ENCODE peak calls at places on chromosomes 6 and 20, in eight cellular contexts. One of them, this sample, is unnamed.

GRCh38 chr6:25172819-25173218 is 106.4 kb upstream of the CARMIL1 start:
- DNase-seq in HFFc6: peak; percentile 90
- DNase-seq in stimulated activated naive CD8-positive, alpha-beta T cell treated with anti-CD3 and anti-CD28 coated beads, Interleukin-15, Interleukin-2, amounts not matched to agents 100 U/mL and 50 U/mL, for 24 hours: no peak
- DNase-seq in NCI-H1105: no peak
- DNase-seq in BE2C: no peak
- DNase-seq in SJSA1: peak; percentile 79
- DNase-seq in fibroblast of mammary gland: peak; percentile 93
- DNase-seq in iris pigment epithelial cell: peak; percentile 97
- DNase-seq in this sample: peak; percentile 92

GRCh38 chr20:37897008-37897548 is 5.8 kb upstream of the VSTM2L start:
- DNase-seq in HFFc6: no peak
- DNase-seq in stimulated activated naive CD8-positive, alpha-beta T cell treated with anti-CD3 and anti-CD28 coated beads, Interleukin-15, Interleukin-2, amounts not matched to agents 100 U/mL and 50 U/mL, for 24 hours: no peak
- DNase-seq in NCI-H1105: no peak
- DNase-seq in BE2C: peak; percentile 73
- DNase-seq in SJSA1: peak; percentile 69
- DNase-seq in fibroblast of mammary gland: no peak
- DNase-seq in iris pigment epithelial cell: no peak
- DNase-seq in this sample: no peak

GRCh38 chr6:158941246-158941645 is 58.8 kb downstream of the RSPH3 start:
- DNase-seq in HFFc6: no peak
- DNase-seq in stimulated activated naive CD8-positive, alpha-beta T cell treated with anti-CD3 and anti-CD28 coated beads, Interleukin-15, Interleukin-2, amounts not matched to agents 100 U/mL and 50 U/mL, for 24 hours: no peak
- DNase-seq in NCI-H1105: no peak
- DNase-seq in BE2C: no peak
- DNase-seq in SJSA1: no peak
- DNase-seq in fibroblast of mammary gland: no peak
- DNase-seq in iris pigment epithelial cell: no peak
- DNase-seq in this sample: no peak

GRCh38 chr20:23126281-23127061 is 40.3 kb upstream of the CD93 start:
- DNase-seq in HFFc6: no peak
- DNase-seq in stimulated activated naive CD8-positive, alpha-beta T cell treated with anti-CD3 and anti-CD28 coated beads, Interleukin-15, Interleukin-2, amounts not matched to agents 100 U/mL and 50 U/mL, for 24 hours: no peak
- DNase-seq in NCI-H1105: no peak
- DNase-seq in BE2C: no peak
- DNase-seq in SJSA1: no peak
- DNase-seq in fibroblast of mammary gland: no peak
- DNase-seq in iris pigment epithelial cell: no peak
- DNase-seq in this sample: no peak

GRCh38 chr6:26045046-26045938 is 41.9 kb upstream of the HFE start:
- DNase-seq in HFFc6: peak; percentile 98
- DNase-seq in stimulated activated naive CD8-positive, alpha-beta T cell treated with anti-CD3 and anti-CD28 coated beads, Interleukin-15, Interleukin-2, amounts not matched to agents 100 U/mL and 50 U/mL, for 24 hours: peak; percentile 77
- DNase-seq in NCI-H1105: peak; percentile 93
- DNase-seq in BE2C: peak; percentile 85
- DNase-seq in SJSA1: peak; percentile 84
- DNase-seq in fibroblast of mammary gland: peak; percentile 95
- DNase-seq in iris pigment epithelial cell: peak; percentile 93
- DNase-seq in this sample: peak; percentile 92

GRCh38 chr20:35643045-35643444 is 21.7 kb downstream of the CPNE1 start:
- DNase-seq in HFFc6: no peak
- DNase-seq in stimulated activated naive CD8-positive, alpha-beta T cell treated with anti-CD3 and anti-CD28 coated beads, Interleukin-15, Interleukin-2, amounts not matched to agents 100 U/mL and 50 U/mL, for 24 hours: no peak
- DNase-seq in NCI-H1105: no peak
- DNase-seq in BE2C: no peak
- DNase-seq in SJSA1: no peak
- DNase-seq in fibroblast of mammary gland: no peak
- DNase-seq in iris pigment epithelial cell: no peak
- DNase-seq in this sample: no peak

GRCh38 chr6:95593025-95593424 is 15.7 kb downstream of the MANEA start:
- DNase-seq in HFFc6: no peak
- DNase-seq in stimulated activated naive CD8-positive, alpha-beta T cell treated with anti-CD3 and anti-CD28 coated beads, Interleukin-15, Interleukin-2, amounts not matched to agents 100 U/mL and 50 U/mL, for 24 hours: no peak
- DNase-seq in NCI-H1105: peak; percentile 31
- DNase-seq in BE2C: no peak
- DNase-seq in SJSA1: no peak
- DNase-seq in fibroblast of mammary gland: no peak
- DNase-seq in iris pigment epithelial cell: no peak
- DNase-seq in this sample: no peak

GRCh38 chr20:62860924-62861691 is 514 bp downstream of the TCFL5 start:
- DNase-seq in HFFc6: no peak
- DNase-seq in stimulated activated naive CD8-positive, alpha-beta T cell treated with anti-CD3 and anti-CD28 coated beads, Interleukin-15, Interleukin-2, amounts not matched to agents 100 U/mL and 50 U/mL, for 24 hours: peak; percentile 45
- DNase-seq in NCI-H1105: no peak
- DNase-seq in BE2C: no peak
- DNase-seq in SJSA1: no peak
- DNase-seq in fibroblast of mammary gland: no peak
- DNase-seq in iris pigment epithelial cell: peak; percentile 36
- DNase-seq in this sample: no peak

GRCh38 chr6:71072508-71072907 is 115.6 kb upstream of the B3GAT2 start:
- DNase-seq in HFFc6: no peak
- DNase-seq in stimulated activated naive CD8-positive, alpha-beta T cell treated with anti-CD3 and anti-CD28 coated beads, Interleukin-15, Interleukin-2, amounts not matched to agents 100 U/mL and 50 U/mL, for 24 hours: no peak
- DNase-seq in NCI-H1105: no peak
- DNase-seq in BE2C: no peak
- DNase-seq in SJSA1: no peak
- DNase-seq in fibroblast of mammary gland: peak; percentile 69
- DNase-seq in iris pigment epithelial cell: peak; percentile 50
- DNase-seq in this sample: peak; percentile 3

GRCh38 chr6:109342564-109342963 is 39.7 kb downstream of the CD164 start:
- DNase-seq in HFFc6: peak; percentile 10
- DNase-seq in stimulated activated naive CD8-positive, alpha-beta T cell treated with anti-CD3 and anti-CD28 coated beads, Interleukin-15, Interleukin-2, amounts not matched to agents 100 U/mL and 50 U/mL, for 24 hours: no peak
- DNase-seq in NCI-H1105: no peak
- DNase-seq in BE2C: no peak
- DNase-seq in SJSA1: no peak
- DNase-seq in fibroblast of mammary gland: no peak
- DNase-seq in iris pigment epithelial cell: no peak
- DNase-seq in this sample: no peak

GRCh38 chr6:136469154-136469553 is 81.1 kb downstream of the MAP7 start:
- DNase-seq in HFFc6: no peak
- DNase-seq in stimulated activated naive CD8-positive, alpha-beta T cell treated with anti-CD3 and anti-CD28 coated beads, Interleukin-15, Interleukin-2, amounts not matched to agents 100 U/mL and 50 U/mL, for 24 hours: no peak
- DNase-seq in NCI-H1105: no peak
- DNase-seq in BE2C: no peak
- DNase-seq in SJSA1: no peak
- DNase-seq in fibroblast of mammary gland: no peak
- DNase-seq in iris pigment epithelial cell: no peak
- DNase-seq in this sample: no peak

GRCh38 chr20:38965264-38965663 is 3.1 kb downstream of the DHX35 start:
- DNase-seq in HFFc6: no peak
- DNase-seq in stimulated activated naive CD8-positive, alpha-beta T cell treated with anti-CD3 and anti-CD28 coated beads, Interleukin-15, Interleukin-2, amounts not matched to agents 100 U/mL and 50 U/mL, for 24 hours: no peak
- DNase-seq in NCI-H1105: no peak
- DNase-seq in BE2C: no peak
- DNase-seq in SJSA1: no peak
- DNase-seq in fibroblast of mammary gland: no peak
- DNase-seq in iris pigment epithelial cell: no peak
- DNase-seq in this sample: no peak

GRCh38 chr6:45791181-45791580 is 224.5 kb downstream of the CLIC5 start:
- DNase-seq in HFFc6: peak; percentile 15
- DNase-seq in stimulated activated naive CD8-positive, alpha-beta T cell treated with anti-CD3 and anti-CD28 coated beads, Interleukin-15, Interleukin-2, amounts not matched to agents 100 U/mL and 50 U/mL, for 24 hours: no peak
- DNase-seq in NCI-H1105: no peak
- DNase-seq in BE2C: no peak
- DNase-seq in SJSA1: no peak
- DNase-seq in fibroblast of mammary gland: peak; percentile 39
- DNase-seq in iris pigment epithelial cell: peak; percentile 54
- DNase-seq in this sample: peak; percentile 54

GRCh38 chr6:51675551-51676275 is 411.7 kb downstream of the PKHD1 start:
- DNase-seq in HFFc6: no peak
- DNase-seq in stimulated activated naive CD8-positive, alpha-beta T cell treated with anti-CD3 and anti-CD28 coated beads, Interleukin-15, Interleukin-2, amounts not matched to agents 100 U/mL and 50 U/mL, for 24 hours: no peak
- DNase-seq in NCI-H1105: no peak
- DNase-seq in BE2C: peak; percentile 74
- DNase-seq in SJSA1: no peak
- DNase-seq in fibroblast of mammary gland: no peak
- DNase-seq in iris pigment epithelial cell: no peak
- DNase-seq in this sample: no peak

GRCh38 chr20:327946-328563 is 2.7 kb downstream of the SOX12 start:
- DNase-seq in HFFc6: no peak
- DNase-seq in stimulated activated naive CD8-positive, alpha-beta T cell treated with anti-CD3 and anti-CD28 coated beads, Interleukin-15, Interleukin-2, amounts not matched to agents 100 U/mL and 50 U/mL, for 24 hours: no peak
- DNase-seq in NCI-H1105: no peak
- DNase-seq in BE2C: no peak
- DNase-seq in SJSA1: no peak
- DNase-seq in fibroblast of mammary gland: peak; percentile 35
- DNase-seq in iris pigment epithelial cell: no peak
- DNase-seq in this sample: no peak

GRCh38 chr6:96913621-96914020 is 10.9 kb upstream of the KLHL32 start:
- DNase-seq in HFFc6: no peak
- DNase-seq in stimulated activated naive CD8-positive, alpha-beta T cell treated with anti-CD3 and anti-CD28 coated beads, Interleukin-15, Interleukin-2, amounts not matched to agents 100 U/mL and 50 U/mL, for 24 hours: no peak
- DNase-seq in NCI-H1105: no peak
- DNase-seq in BE2C: no peak
- DNase-seq in SJSA1: no peak
- DNase-seq in fibroblast of mammary gland: no peak
- DNase-seq in iris pigment epithelial cell: no peak
- DNase-seq in this sample: no peak

GRCh38 chr6:97081010-97081573 is 156.6 kb downstream of the KLHL32 start:
- DNase-seq in HFFc6: no peak
- DNase-seq in stimulated activated naive CD8-positive, alpha-beta T cell treated with anti-CD3 and anti-CD28 coated beads, Interleukin-15, Interleukin-2, amounts not matched to agents 100 U/mL and 50 U/mL, for 24 hours: no peak
- DNase-seq in NCI-H1105: no peak
- DNase-seq in BE2C: no peak
- DNase-seq in SJSA1: no peak
- DNase-seq in fibroblast of mammary gland: no peak
- DNase-seq in iris pigment epithelial cell: no peak
- DNase-seq in this sample: no peak

GRCh38 chr20:11986954-11987353 is 69.3 kb downstream of the BTBD3 start:
- DNase-seq in HFFc6: no peak
- DNase-seq in stimulated activated naive CD8-positive, alpha-beta T cell treated with anti-CD3 and anti-CD28 coated beads, Interleukin-15, Interleukin-2, amounts not matched to agents 100 U/mL and 50 U/mL, for 24 hours: no peak
- DNase-seq in NCI-H1105: no peak
- DNase-seq in BE2C: no peak
- DNase-seq in SJSA1: no peak
- DNase-seq in fibroblast of mammary gland: no peak
- DNase-seq in iris pigment epithelial cell: no peak
- DNase-seq in this sample: no peak

GRCh38 chr6:15870354-15871043 is 207.7 kb upstream of the DTNBP1 start:
- DNase-seq in HFFc6: no peak
- DNase-seq in stimulated activated naive CD8-positive, alpha-beta T cell treated with anti-CD3 and anti-CD28 coated beads, Interleukin-15, Interleukin-2, amounts not matched to agents 100 U/mL and 50 U/mL, for 24 hours: no peak
- DNase-seq in NCI-H1105: no peak
- DNase-seq in BE2C: peak; percentile 23
- DNase-seq in SJSA1: no peak
- DNase-seq in fibroblast of mammary gland: peak; percentile 66
- DNase-seq in iris pigment epithelial cell: peak; percentile 41
- DNase-seq in this sample: peak; percentile 84

GRCh38 chr20:3654326-3655031 is 8.7 kb downstream of the GFRA4 start:
- DNase-seq in HFFc6: no peak
- DNase-seq in stimulated activated naive CD8-positive, alpha-beta T cell treated with anti-CD3 and anti-CD28 coated beads, Interleukin-15, Interleukin-2, amounts not matched to agents 100 U/mL and 50 U/mL, for 24 hours: no peak
- DNase-seq in NCI-H1105: no peak
- DNase-seq in BE2C: peak; percentile 43
- DNase-seq in SJSA1: no peak
- DNase-seq in fibroblast of mammary gland: no peak
- DNase-seq in iris pigment epithelial cell: no peak
- DNase-seq in this sample: no peak

GRCh38 chr6:55675936-55676335 is 96.9 kb upstream of the HMGCLL1 start:
- DNase-seq in HFFc6: no peak
- DNase-seq in stimulated activated naive CD8-positive, alpha-beta T cell treated with anti-CD3 and anti-CD28 coated beads, Interleukin-15, Interleukin-2, amounts not matched to agents 100 U/mL and 50 U/mL, for 24 hours: no peak
- DNase-seq in NCI-H1105: no peak
- DNase-seq in BE2C: no peak
- DNase-seq in SJSA1: no peak
- DNase-seq in fibroblast of mammary gland: no peak
- DNase-seq in iris pigment epithelial cell: no peak
- DNase-seq in this sample: no peak

GRCh38 chr6:129419324-129419723 is 290.7 kb downstream of the ARHGAP18 start:
- DNase-seq in HFFc6: no peak
- DNase-seq in stimulated activated naive CD8-positive, alpha-beta T cell treated with anti-CD3 and anti-CD28 coated beads, Interleukin-15, Interleukin-2, amounts not matched to agents 100 U/mL and 50 U/mL, for 24 hours: no peak
- DNase-seq in NCI-H1105: no peak
- DNase-seq in BE2C: no peak
- DNase-seq in SJSA1: no peak
- DNase-seq in fibroblast of mammary gland: no peak
- DNase-seq in iris pigment epithelial cell: no peak
- DNase-seq in this sample: no peak

GRCh38 chr6:33815854-33816253 is 12.1 kb upstream of the MLN start:
- DNase-seq in HFFc6: no peak
- DNase-seq in stimulated activated naive CD8-positive, alpha-beta T cell treated with anti-CD3 and anti-CD28 coated beads, Interleukin-15, Interleukin-2, amounts not matched to agents 100 U/mL and 50 U/mL, for 24 hours: no peak
- DNase-seq in NCI-H1105: peak; percentile 17
- DNase-seq in BE2C: peak; percentile 74
- DNase-seq in SJSA1: no peak
- DNase-seq in fibroblast of mammary gland: peak; percentile 18
- DNase-seq in iris pigment epithelial cell: peak; percentile 43
- DNase-seq in this sample: peak; percentile 21

GRCh38 chr6:3297909-3298308 is 39.2 kb downstream of the PSMG4 start:
- DNase-seq in HFFc6: no peak
- DNase-seq in stimulated activated naive CD8-positive, alpha-beta T cell treated with anti-CD3 and anti-CD28 coated beads, Interleukin-15, Interleukin-2, amounts not matched to agents 100 U/mL and 50 U/mL, for 24 hours: no peak
- DNase-seq in NCI-H1105: no peak
- DNase-seq in BE2C: no peak
- DNase-seq in SJSA1: no peak
- DNase-seq in fibroblast of mammary gland: no peak
- DNase-seq in iris pigment epithelial cell: no peak
- DNase-seq in this sample: no peak

GRCh38 chr6:37205189-37205996 is 35.4 kb downstream of the PIM1 start:
- DNase-seq in HFFc6: no peak
- DNase-seq in stimulated activated naive CD8-positive, alpha-beta T cell treated with anti-CD3 and anti-CD28 coated beads, Interleukin-15, Interleukin-2, amounts not matched to agents 100 U/mL and 50 U/mL, for 24 hours: peak; percentile 51
- DNase-seq in NCI-H1105: no peak
- DNase-seq in BE2C: no peak
- DNase-seq in SJSA1: no peak
- DNase-seq in fibroblast of mammary gland: no peak
- DNase-seq in iris pigment epithelial cell: no peak
- DNase-seq in this sample: no peak

GRCh38 chr6:118899948-118900347 is 6.0 kb downstream of the ASF1A start:
- DNase-seq in HFFc6: no peak
- DNase-seq in stimulated activated naive CD8-positive, alpha-beta T cell treated with anti-CD3 and anti-CD28 coated beads, Interleukin-15, Interleukin-2, amounts not matched to agents 100 U/mL and 50 U/mL, for 24 hours: no peak
- DNase-seq in NCI-H1105: no peak
- DNase-seq in BE2C: no peak
- DNase-seq in SJSA1: no peak
- DNase-seq in fibroblast of mammary gland: no peak
- DNase-seq in iris pigment epithelial cell: no peak
- DNase-seq in this sample: no peak

GRCh38 chr6:98787401-98787800 is 47.0 kb upstream of the POU3F2 start:
- DNase-seq in HFFc6: no peak
- DNase-seq in stimulated activated naive CD8-positive, alpha-beta T cell treated with anti-CD3 and anti-CD28 coated beads, Interleukin-15, Interleukin-2, amounts not matched to agents 100 U/mL and 50 U/mL, for 24 hours: no peak
- DNase-seq in NCI-H1105: peak; percentile 97
- DNase-seq in BE2C: no peak
- DNase-seq in SJSA1: no peak
- DNase-seq in fibroblast of mammary gland: no peak
- DNase-seq in iris pigment epithelial cell: no peak
- DNase-seq in this sample: no peak

GRCh38 chr20:10253750-10254149 is 35.1 kb downstream of the SNAP25 start:
- DNase-seq in HFFc6: no peak
- DNase-seq in stimulated activated naive CD8-positive, alpha-beta T cell treated with anti-CD3 and anti-CD28 coated beads, Interleukin-15, Interleukin-2, amounts not matched to agents 100 U/mL and 50 U/mL, for 24 hours: peak; percentile 2
- DNase-seq in NCI-H1105: no peak
- DNase-seq in BE2C: no peak
- DNase-seq in SJSA1: no peak
- DNase-seq in fibroblast of mammary gland: no peak
- DNase-seq in iris pigment epithelial cell: no peak
- DNase-seq in this sample: no peak

GRCh38 chr20:17848649-17849048 is 119.9 kb downstream of the SNX5 start:
- DNase-seq in HFFc6: no peak
- DNase-seq in stimulated activated naive CD8-positive, alpha-beta T cell treated with anti-CD3 and anti-CD28 coated beads, Interleukin-15, Interleukin-2, amounts not matched to agents 100 U/mL and 50 U/mL, for 24 hours: no peak
- DNase-seq in NCI-H1105: no peak
- DNase-seq in BE2C: no peak
- DNase-seq in SJSA1: no peak
- DNase-seq in fibroblast of mammary gland: no peak
- DNase-seq in iris pigment epithelial cell: no peak
- DNase-seq in this sample: no peak

GRCh38 chr20:32980131-32980941 is 23.9 kb downstream of the SUN5 start:
- DNase-seq in HFFc6: no peak
- DNase-seq in stimulated activated naive CD8-positive, alpha-beta T cell treated with anti-CD3 and anti-CD28 coated beads, Interleukin-15, Interleukin-2, amounts not matched to agents 100 U/mL and 50 U/mL, for 24 hours: no peak
- DNase-seq in NCI-H1105: no peak
- DNase-seq in BE2C: peak; percentile 71
- DNase-seq in SJSA1: peak; percentile 97
- DNase-seq in fibroblast of mammary gland: no peak
- DNase-seq in iris pigment epithelial cell: no peak
- DNase-seq in this sample: peak; percentile 4

GRCh38 chr6:106448000-106448426 is 87.5 kb downstream of the CRYBG1 start:
- DNase-seq in HFFc6: no peak
- DNase-seq in stimulated activated naive CD8-positive, alpha-beta T cell treated with anti-CD3 and anti-CD28 coated beads, Interleukin-15, Interleukin-2, amounts not matched to agents 100 U/mL and 50 U/mL, for 24 hours: peak; percentile 34
- DNase-seq in NCI-H1105: no peak
- DNase-seq in BE2C: no peak
- DNase-seq in SJSA1: no peak
- DNase-seq in fibroblast of mammary gland: no peak
- DNase-seq in iris pigment epithelial cell: no peak
- DNase-seq in this sample: no peak

This sample was measured in amniotic epithelial cell.